ENCODE peak calls at places on chromosomes 6 and 20, in five cellular contexts. One of them, this sample, is unnamed.
A peak's percentile ranks its signal among the peaks of the same experiment; 100 is the strongest.

GRCh38 chr6:123810214-123810613 is 6.5 kb downstream of the NKAIN2 start:
- DNase-seq in choroid plexus epithelial cell: no peak
- DNase-seq in retinal pigment epithelial cell: no peak
- DNase-seq in stromal cell of bone marrow: no peak
- DNase-seq in endothelial cell: no peak
- DNase-seq in this sample: no peak

GRCh38 chr6:16043171-16044142 is 85.4 kb upstream of the MYLIP start:
- DNase-seq in endothelial cell: no peak
- DNase-seq in choroid plexus epithelial cell: peak; percentile 5
- DNase-seq in stromal cell of bone marrow: no peak
- DNase-seq in retinal pigment epithelial cell: peak; percentile 24
- DNase-seq in this sample: no peak

GRCh38 chr6:129936329-129937165 is 75.4 kb upstream of the TMEM244 start:
- DNase-seq in choroid plexus epithelial cell: peak; percentile 73
- DNase-seq in endothelial cell: peak; percentile 60
- DNase-seq in stromal cell of bone marrow: peak; percentile 48
- DNase-seq in retinal pigment epithelial cell: no peak
- DNase-seq in this sample: peak; percentile 61

GRCh38 chr20:50636601-50637539 is 54.5 kb downstream of the RIPOR3 start:
- DNase-seq in stromal cell of bone marrow: no peak
- DNase-seq in retinal pigment epithelial cell: no peak
- DNase-seq in choroid plexus epithelial cell: peak; percentile 33
- DNase-seq in endothelial cell: no peak
- DNase-seq in this sample: peak; percentile 26

GRCh38 chr6:46454691-46455090 is 36.6 kb downstream of the RCAN2 start:
- DNase-seq in choroid plexus epithelial cell: no peak
- DNase-seq in retinal pigment epithelial cell: no peak
- DNase-seq in endothelial cell: no peak
- DNase-seq in stromal cell of bone marrow: no peak
- DNase-seq in this sample: no peak

GRCh38 chr20:23920936-23921335 is 41.4 kb upstream of the CST5 start:
- DNase-seq in choroid plexus epithelial cell: no peak
- DNase-seq in endothelial cell: no peak
- DNase-seq in stromal cell of bone marrow: no peak
- DNase-seq in retinal pigment epithelial cell: no peak
- DNase-seq in this sample: peak; percentile 29

GRCh38 chr20:10553326-10553984 is 118.3 kb downstream of the SLX4IP start:
- DNase-seq in retinal pigment epithelial cell: no peak
- DNase-seq in endothelial cell: peak; percentile 64
- DNase-seq in stromal cell of bone marrow: peak; percentile 49
- DNase-seq in choroid plexus epithelial cell: peak; percentile 90
- DNase-seq in this sample: peak; percentile 58

GRCh38 chr6:129795261-129795660 is 65.9 kb downstream of the TMEM244 start:
- DNase-seq in retinal pigment epithelial cell: no peak
- DNase-seq in choroid plexus epithelial cell: no peak
- DNase-seq in endothelial cell: no peak
- DNase-seq in stromal cell of bone marrow: peak; percentile 5
- DNase-seq in this sample: no peak

GRCh38 chr6:46963626-46964025 is 41.9 kb upstream of the ADGRF5 start:
- DNase-seq in choroid plexus epithelial cell: peak; percentile 21
- DNase-seq in stromal cell of bone marrow: no peak
- DNase-seq in retinal pigment epithelial cell: no peak
- DNase-seq in endothelial cell: no peak
- DNase-seq in this sample: no peak

GRCh38 chr20:47392015-47392720 is 35.7 kb upstream of the ZMYND8 start:
- DNase-seq in retinal pigment epithelial cell: no peak
- DNase-seq in endothelial cell: no peak
- DNase-seq in choroid plexus epithelial cell: peak; percentile 94
- DNase-seq in stromal cell of bone marrow: peak; percentile 92
- DNase-seq in this sample: peak; percentile 98